ENCODE peak calls at places on chromosomes 7 and 10, in nine cellular contexts. T, E, F, B, X, Q, I, O and G are unnamed samples.

GRCh38 chr10:51937736-51938135 is 238.3 kb upstream of the CSTF2T start:
- DNase-seq in T (peak), E (no peak), F (no peak), B (no peak), X (no peak), Q (no peak), I (no peak), O (peak), G (no peak)

GRCh38 chr7:121480058-121480457 is 84.0 kb upstream of the FAM3C start:
- DNase-seq in T (no peak), E (no peak), F (no peak), B (no peak), X (peak), Q (no peak), I (no peak), O (peak), G (peak)

GRCh38 chr7:135499818-135500217 is 10.1 kb downstream of the CNOT4 start:
- DNase-seq in T (no peak), E (no peak), F (no peak), B (no peak), X (no peak), Q (no peak), I (no peak), O (no peak), G (no peak)

GRCh38 chr7:125567686-125568085 is 638.1 kb upstream of the POT1 start:
- DNase-seq in T (no peak), E (no peak), F (no peak), B (no peak), X (no peak), Q (no peak), I (no peak), O (no peak), G (no peak)

GRCh38 chr10:24114561-24114960 is 94.4 kb upstream of the KIAA1217 start:
- DNase-seq in T (no peak), E (no peak), F (no peak), B (no peak), X (no peak), Q (no peak), I (no peak), O (no peak), G (no peak)

GRCh38 chr7:135177021-135177696 is 6.7 kb upstream of the CYREN start:
- DNase-seq in T (no peak), E (no peak), F (no peak), B (no peak), X (no peak), Q (peak), I (no peak), O (no peak), G (peak)

GRCh38 chr10:13439771-13440708 is 88.8 kb downstream of the BEND7 start:
- DNase-seq in T (no peak), E (peak), F (peak), B (peak), X (peak), Q (peak), I (peak), O (peak), G (peak)

GRCh38 chr10:8054498-8055407 is at the start of gene GATA3:
- DNase-seq in T (no peak), E (no peak), F (peak), B (no peak), X (no peak), Q (peak), I (peak), O (peak), G (peak)

GRCh38 chr7:116368960-116369359 is 130.6 kb upstream of the CAV2 start:
- DNase-seq in T (no peak), E (no peak), F (no peak), B (no peak), X (no peak), Q (no peak), I (no peak), O (no peak), G (no peak)

GRCh38 chr7:135801045-135801693 is 52.6 kb upstream of the FAM180A start:
- DNase-seq in T (peak), E (no peak), F (no peak), B (peak), X (peak), Q (peak), I (no peak), O (peak), G (peak)

GRCh38 chr10:119539359-119539651 is 3.2 kb downstream of the RGS10 start:
- DNase-seq in T (no peak), E (no peak), F (no peak), B (no peak), X (no peak), Q (no peak), I (peak), O (no peak), G (no peak)

GRCh38 chr10:114801411-114801813 is 20.2 kb upstream of the FHIP2A start:
- DNase-seq in T (no peak), E (no peak), F (no peak), B (no peak), X (no peak), Q (no peak), I (peak), O (no peak), G (no peak)

GRCh38 chr10:43946445-43946844 is 297.8 kb upstream of the ZNF32 start:
- DNase-seq in T (no peak), E (no peak), F (no peak), B (no peak), X (no peak), Q (peak), I (no peak), O (no peak), G (peak)

GRCh38 chr7:92088266-92088665 is 46.0 kb downstream of the CYP51A1 start:
- DNase-seq in T (no peak), E (no peak), F (no peak), B (no peak), X (no peak), Q (no peak), I (no peak), O (no peak), G (no peak)

GRCh38 chr10:83680470-83680891 is 458.8 kb upstream of the GHITM start:
- DNase-seq in T (no peak), E (no peak), F (no peak), B (no peak), X (no peak), Q (no peak), I (peak), O (no peak), G (no peak)